ENCODE peak calls at places on chromosomes 5 and 9, in nine cellular contexts. E, Y, H, U, X, G, V, Q and D are unnamed samples.

GRCh38 chr5:54013556-54014157 is 296.7 kb downstream of the ARL15 start:
- DNase-seq in E (peak; percentile 69), Y (peak; percentile 67), H (no peak), U (no peak), X (no peak), G (peak; percentile 92), V (no peak), Q (peak; percentile 67), D (no peak)

GRCh38 chr9:85377751-85378289 is 363.9 kb downstream of the AGTPBP1 start:
- DNase-seq in E (no peak), Y (no peak), H (no peak), U (no peak), X (no peak), G (no peak), V (no peak), Q (no peak), D (peak; percentile 94)

GRCh38 chr9:88691811-88692210 is 156.8 kb downstream of the NXNL2 start:
- DNase-seq in E (no peak), Y (no peak), H (no peak), U (no peak), X (no peak), G (peak; percentile 66), V (no peak), Q (peak; percentile 39), D (no peak)

GRCh38 chr9:24189986-24190385 is 355.7 kb downstream of the IZUMO3 start:
- DNase-seq in E (no peak), Y (no peak), H (no peak), U (no peak), X (no peak), G (no peak), V (no peak), Q (no peak), D (no peak)

GRCh38 chr5:104189909-104190308 is 627.3 kb upstream of the NUDT12 start:
- DNase-seq in E (no peak), Y (no peak), H (no peak), U (no peak), X (no peak), G (peak; percentile 65), V (no peak), Q (peak; percentile 41), D (no peak)

GRCh38 chr9:138043411-138044345 is 166.1 kb downstream of the CACNA1B start:
- DNase-seq in E (no peak), Y (no peak), H (no peak), U (no peak), X (peak; percentile 6), G (no peak), V (no peak), Q (no peak), D (no peak)

GRCh38 chr5:158953929-158954534 is 145.7 kb downstream of the EBF1 start:
- DNase-seq in E (no peak), Y (no peak), H (no peak), U (peak; percentile 21), X (no peak), G (no peak), V (peak; percentile 47), Q (no peak), D (no peak)

GRCh38 chr5:17187401-17187800 is 30.0 kb upstream of the BASP1 start:
- DNase-seq in E (no peak), Y (no peak), H (no peak), U (no peak), X (no peak), G (peak; percentile 79), V (no peak), Q (peak; percentile 16), D (peak; percentile 45)

GRCh38 chr5:108681079-108681921 is 66.4 kb upstream of the FER start:
- DNase-seq in E (peak; percentile 12), Y (no peak), H (no peak), U (peak; percentile 17), X (no peak), G (peak; percentile 77), V (peak; percentile 16), Q (peak; percentile 80), D (peak; percentile 55)

GRCh38 chr5:151631941-151632340 is 40.8 kb upstream of the FAT2 start:
- DNase-seq in E (no peak), Y (no peak), H (no peak), U (no peak), X (no peak), G (no peak), V (no peak), Q (no peak), D (no peak)

GRCh38 chr5:159337291-159337974 is 7.1 kb upstream of the IL12B start:
- DNase-seq in E (peak; percentile 28), Y (no peak), H (peak; percentile 19), U (no peak), X (no peak), G (peak; percentile 56), V (no peak), Q (peak; percentile 63), D (no peak)